ENCODE peak calls at places on chromosome 6, in seven cellular contexts. E, I, Y, C, A, M and U are unnamed samples.

GRCh38 chr6:137845460-137845859 is 21.6 kb upstream of the TNFAIP3 start:
- DNase-seq in E (no peak), I (peak), Y (no peak), C (no peak), A (no peak), M (no peak), U (peak)

GRCh38 chr6:12291785-12292604 is 1.8 kb downstream of the EDN1 start:
- DNase-seq in E (no peak), I (peak), Y (peak), C (peak), A (no peak), M (peak), U (peak)

GRCh38 chr6:44253307-44254101 is 3.8 kb downstream of the SLC35B2 start:
- DNase-seq in E (no peak), I (no peak), Y (peak), C (peak), A (no peak), M (no peak), U (peak)

GRCh38 chr6:112701201-112701600 is 354.1 kb downstream of the RFPL4B start:
- DNase-seq in E (no peak), I (no peak), Y (no peak), C (no peak), A (no peak), M (peak), U (peak)

GRCh38 chr6:42105714-42106662 is 36.4 kb downstream of the C6orf132 start:
- DNase-seq in E (no peak), I (no peak), Y (no peak), C (no peak), A (no peak), M (no peak), U (no peak)

GRCh38 chr6:158043586-158044524 is 62.2 kb downstream of the SYNJ2 start:
- DNase-seq in E (peak), I (no peak), Y (no peak), C (peak), A (no peak), M (no peak), U (no peak)

GRCh38 chr6:63802606-63803206 is 167.1 kb downstream of the PHF3 start:
- DNase-seq in E (no peak), I (peak), Y (no peak), C (no peak), A (no peak), M (no peak), U (peak)

GRCh38 chr6:93784794-93785757 is 365.7 kb upstream of the EPHA7 start:
- DNase-seq in E (no peak), I (no peak), Y (peak), C (no peak), A (peak), M (peak), U (peak)

GRCh38 chr6:147268254-147268653 is 64.0 kb downstream of the STXBP5 start:
- DNase-seq in E (no peak), I (peak), Y (no peak), C (no peak), A (no peak), M (no peak), U (peak)

GRCh38 chr6:113352029-113352801 is 504.9 kb upstream of the MARCKS start:
- DNase-seq in E (no peak), I (peak), Y (peak), C (peak), A (no peak), M (peak), U (peak)

GRCh38 chr6:137217801-137218472 is 1.2 kb downstream of the IFNGR1 start:
- DNase-seq in E (peak), I (peak), Y (no peak), C (no peak), A (no peak), M (peak), U (peak)

GRCh38 chr6:39681566-39682250 is 43.5 kb downstream of the KIF6 start:
- DNase-seq in E (no peak), I (no peak), Y (no peak), C (no peak), A (no peak), M (peak), U (peak)

GRCh38 chr6:157434349-157435016 is 53.5 kb downstream of the ZDHHC14 start:
- DNase-seq in E (no peak), I (no peak), Y (no peak), C (no peak), A (peak), M (no peak), U (no peak)

GRCh38 chr6:164109770-164110140 is 695.2 kb downstream of the QKI start:
- DNase-seq in E (peak), I (peak), Y (no peak), C (no peak), A (no peak), M (peak), U (peak)

GRCh38 chr6:132937466-132937906 is 123.1 kb downstream of the RPS12 start:
- DNase-seq in E (no peak), I (peak), Y (peak), C (peak), A (no peak), M (peak), U (peak)

GRCh38 chr6:159862103-159862502 is 28.7 kb upstream of the MAS1 start:
- DNase-seq in E (no peak), I (no peak), Y (no peak), C (no peak), A (no peak), M (no peak), U (no peak)

GRCh38 chr6:160596433-160596832 is 67.6 kb downstream of the LPA start:
- DNase-seq in E (no peak), I (no peak), Y (no peak), C (no peak), A (no peak), M (no peak), U (no peak)

GRCh38 chr6:98014791-98015201 is 731.8 kb upstream of the MMS22L start:
- DNase-seq in E (no peak), I (no peak), Y (no peak), C (no peak), A (no peak), M (no peak), U (no peak)

GRCh38 chr6:195861-196360 is 96.4 kb upstream of the DUSP22 start:
- DNase-seq in E (peak), I (no peak), Y (no peak), C (no peak), A (no peak), M (peak), U (peak)

GRCh38 chr6:4172368-4172767 is 37.0 kb upstream of the ECI2 start:
- DNase-seq in E (no peak), I (no peak), Y (no peak), C (no peak), A (no peak), M (no peak), U (no peak)

GRCh38 chr6:143110996-143111395 is 50.3 kb downstream of the AIG1 start:
- DNase-seq in E (no peak), I (peak), Y (no peak), C (no peak), A (no peak), M (peak), U (no peak)

GRCh38 chr6:8082954-8083858 is 19.0 kb upstream of the BLOC1S5 start:
- DNase-seq in E (no peak), I (peak), Y (no peak), C (peak), A (peak), M (peak), U (peak)

GRCh38 chr6:46501136-46502089 is 10.2 kb upstream of the RCAN2 start:
- DNase-seq in E (no peak), I (peak), Y (no peak), C (no peak), A (no peak), M (no peak), U (peak)

GRCh38 chr6:121549741-121550140 is 114.3 kb downstream of the GJA1 start:
- DNase-seq in E (no peak), I (peak), Y (no peak), C (no peak), A (peak), M (peak), U (peak)

GRCh38 chr6:45411959-45412358 is 34.2 kb upstream of the SUPT3H start:
- DNase-seq in E (no peak), I (peak), Y (no peak), C (no peak), A (no peak), M (no peak), U (no peak)

DNA sequence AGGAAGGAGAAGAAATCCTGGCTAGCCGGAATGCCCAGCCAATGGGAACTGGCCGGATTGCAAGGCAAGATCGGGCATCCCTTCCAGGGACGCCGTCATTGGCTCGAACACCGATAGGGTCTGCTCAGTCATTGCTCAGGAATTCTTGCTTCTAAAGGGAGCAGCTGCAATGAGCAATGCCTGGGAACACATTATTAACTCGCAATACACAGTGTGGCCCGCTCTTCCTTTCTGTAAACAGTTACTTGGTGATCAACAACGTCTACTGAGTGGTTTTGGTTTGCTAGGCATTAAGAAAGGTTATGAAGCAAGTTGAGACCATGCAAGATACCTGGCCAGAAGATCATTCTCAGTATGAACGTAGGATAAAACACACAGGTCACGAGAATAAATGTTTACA is 165.4 kb upstream of the CITED2 start:
- DNase-seq in E (peak), I (peak), Y (no peak), C (peak), A (peak), M (peak), U (peak)
- H3K4me3 ChIP-seq in E (no peak), I (no peak), Y (no peak), C (no peak), A (no peak), M (no peak), U (no peak)

GRCh38 chr6:28864321-28864923 is 59.4 kb downstream of the TRIM27 start:
- DNase-seq in E (no peak), I (no peak), Y (no peak), C (no peak), A (no peak), M (no peak), U (peak)
- TF ChIP-seq CTCF in E (no peak), I (no peak), Y (peak), C (no peak), A (no peak), M (peak), U (peak)

GRCh38 chr6:56693246-56693607 is 50.5 kb upstream of the DST start:
- DNase-seq in E (peak), I (peak), Y (no peak), C (peak), A (peak), M (peak), U (peak)
- H3K4me3 ChIP-seq in E (peak), I (no peak), Y (no peak), C (peak), A (peak), M (peak), U (peak)

GRCh38 chr6:106807946-106808611 is 166.4 kb downstream of the CD24 start:
- DNase-seq in E (no peak), I (no peak), Y (no peak), C (no peak), A (no peak), M (no peak), U (no peak)
- TF ChIP-seq CTCF in E (no peak), I (no peak), Y (no peak), C (no peak), A (no peak), M (no peak), U (no peak)

DNA sequence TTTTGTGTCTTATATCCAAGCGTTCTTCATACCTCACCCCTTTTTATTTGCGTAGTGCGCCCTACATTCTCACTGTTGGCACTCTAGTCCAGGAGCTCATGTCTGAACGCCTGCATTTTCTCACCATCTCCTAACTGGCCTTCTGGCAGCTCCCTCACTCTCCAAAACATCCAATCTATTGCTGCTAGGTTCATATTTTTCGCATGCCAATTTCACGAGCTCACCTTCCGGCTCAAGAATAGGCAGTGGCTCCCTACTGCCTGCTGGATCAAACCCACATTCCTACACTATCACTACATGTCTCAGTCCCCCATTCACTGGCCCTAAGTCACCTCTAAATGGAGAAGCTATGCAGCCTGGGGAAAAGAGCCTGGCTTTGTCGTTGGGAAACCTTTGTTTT is 115.0 kb downstream of the IPCEF1 start:
- DNase-seq in E (no peak), I (no peak), Y (no peak), C (no peak), A (no peak), M (peak), U (peak)
- H3K4me3 ChIP-seq in E (no peak), I (no peak), Y (no peak), C (no peak), A (no peak), M (no peak), U (no peak)

GRCh38 chr6:28771401-28772267 is 152.2 kb downstream of the TRIM27 start:
- DNase-seq in E (no peak), I (peak), Y (peak), C (no peak), A (no peak), M (no peak), U (no peak)
- TF ChIP-seq CTCF in E (no peak), I (no peak), Y (peak), C (no peak), A (no peak), M (no peak), U (no peak)

GRCh38 chr6:2480267-2480966 is 235.0 kb upstream of the GMDS start:
- DNase-seq in E (no peak), I (no peak), Y (no peak), C (no peak), A (no peak), M (no peak), U (peak)

GRCh38 chr6:2476376-2476775 is 231.0 kb upstream of the GMDS start:
- DNase-seq in E (no peak), I (peak), Y (no peak), C (no peak), A (no peak), M (peak), U (no peak)

GRCh38 chr6:2478200-2478599 is 232.8 kb upstream of the GMDS start:
- DNase-seq in E (no peak), I (no peak), Y (no peak), C (no peak), A (no peak), M (peak), U (peak)

GRCh38 chr6:2481307-2481706 is 235.9 kb upstream of the GMDS start:
- DNase-seq in E (no peak), I (no peak), Y (no peak), C (no peak), A (no peak), M (no peak), U (no peak)

GRCh38 chr6:2477723-2478122 is 232.3 kb upstream of the GMDS start:
- DNase-seq in E (no peak), I (no peak), Y (no peak), C (no peak), A (no peak), M (no peak), U (no peak)
- H3K4me3 ChIP-seq in E (no peak), I (no peak), Y (no peak), C (no peak), A (no peak), M (no peak), U (no peak)